ENCODE peak calls at places on chromosome 2, in seven cellular contexts. K is GM23248, N is Karpas-422, V is RWPE2, I is fibroblast of lung, P is endothelial cell of umbilical vein, B is IMR-90. Q is an unnamed sample.

GRCh38 chr2:237482485-237482884 is 4.6 kb upstream of the MLPH start:
- DNase-seq in N (no peak), B (no peak), I (peak), P (no peak), K (peak), V (no peak), Q (no peak)

GRCh38 chr2:110679865-110680264 is 2.0 kb upstream of the BUB1 start:
- DNase-seq in V (no peak), P (no peak), I (no peak), K (no peak), B (no peak), N (no peak), Q (no peak)

GRCh38 chr2:170013802-170014551 is 164.0 kb upstream of the MYO3B start:
- DNase-seq in K (no peak), N (no peak), B (peak), V (no peak), I (no peak), P (peak), Q (no peak)

GRCh38 chr2:67604360-67604759 is 207.2 kb downstream of the ETAA1 start:
- DNase-seq in I (no peak), P (no peak), K (peak), V (no peak), B (peak), N (no peak), Q (no peak)

GRCh38 chr2:120299561-120299960 is 46.4 kb upstream of the INHBB start:
- DNase-seq in N (no peak), P (no peak), K (no peak), B (peak), V (no peak), I (no peak), Q (no peak)

GRCh38 chr2:226984461-226985226 is 148.8 kb downstream of the RHBDD1 start:
- DNase-seq in I (no peak), B (no peak), K (no peak), V (no peak), P (no peak), N (peak), Q (peak)

GRCh38 chr2:52341732-52342131 is 1309.8 kb upstream of the NRXN1 start:
- DNase-seq in P (no peak), I (no peak), N (no peak), V (no peak), B (no peak), K (no peak), Q (no peak)

GRCh38 chr2:128635361-128635900 is 316.8 kb upstream of the HS6ST1 start:
- DNase-seq in I (no peak), N (no peak), P (no peak), V (no peak), K (peak), B (no peak), Q (no peak)

GRCh38 chr2:127105656-127106456 is 1.1 kb downstream of the BIN1 start:
- DNase-seq in K (peak), B (peak), V (peak), P (peak), I (peak), N (no peak), Q (no peak)

GRCh38 chr2:85504434-85505261 is 34.3 kb upstream of the MAT2A start:
- DNase-seq in I (peak), P (peak), N (no peak), V (peak), B (peak), K (peak), Q (no peak)

GRCh38 chr2:177265386-177265690 is 811 bp upstream of the NFE2L2 start:
- DNase-seq in K (peak), I (peak), B (peak), N (no peak), V (no peak), P (peak), Q (peak)

GRCh38 chr2:165969227-165969626 is 15.7 kb upstream of the TTC21B start:
- DNase-seq in I (peak), B (no peak), P (peak), V (no peak), N (no peak), K (peak), Q (no peak)

GRCh38 chr2:242019344-242019743 is 149.8 kb downstream of the RTP5 start:
- DNase-seq in N (no peak), P (no peak), B (no peak), V (no peak), I (no peak), K (no peak), Q (no peak)

GRCh38 chr2:221444106-221444505 is 128.0 kb downstream of the EPHA4 start:
- DNase-seq in N (no peak), P (peak), V (no peak), B (peak), K (peak), I (peak), Q (no peak)

GRCh38 chr2:228841877-228842276 is 429.2 kb downstream of the PID1 start:
- DNase-seq in I (peak), B (no peak), V (no peak), P (no peak), N (no peak), K (no peak), Q (no peak)

GRCh38 chr2:16153754-16154035 is 213.3 kb downstream of the MYCN start:
- DNase-seq in B (no peak), K (no peak), P (no peak), V (no peak), N (no peak), I (no peak), Q (no peak)

GRCh38 chr2:60392014-60392391 is 161.5 kb downstream of the BCL11A start:
- DNase-seq in V (no peak), N (no peak), I (no peak), K (no peak), P (no peak), B (no peak), Q (no peak)

GRCh38 chr2:85548608-85548900 is 9.6 kb downstream of the MAT2A start:
- DNase-seq in B (no peak), I (no peak), V (no peak), N (no peak), P (no peak), K (peak), Q (no peak)

GRCh38 chr2:237700583-237701032 is 73.2 kb downstream of the LRRFIP1 start:
- DNase-seq in V (no peak), K (peak), P (peak), B (peak), N (no peak), I (peak), Q (peak)

GRCh38 chr2:25165992-25166618 is 2.3 kb downstream of the POMC start:
- DNase-seq in P (no peak), N (peak), I (no peak), B (no peak), K (no peak), V (no peak), Q (peak)

GRCh38 chr2:144553379-144553778 is 33.5 kb upstream of the ZEB2 start:
- DNase-seq in B (peak), P (peak), V (no peak), N (no peak), K (peak), I (peak), Q (no peak)

GRCh38 chr2:47043142-47043890 is 111.8 kb downstream of the STPG4 start:
- DNase-seq in I (peak), K (peak), B (peak), N (no peak), V (peak), P (peak), Q (no peak)

GRCh38 chr2:226227341-226227740 is 572.3 kb downstream of the IRS1 start:
- DNase-seq in P (no peak), K (no peak), V (no peak), I (no peak), N (no peak), B (peak), Q (no peak)

GRCh38 chr2:54041135-54041534 is 70.3 kb upstream of the PSME4 start:
- DNase-seq in N (no peak), I (no peak), K (peak), P (no peak), V (no peak), B (no peak), Q (no peak)

GRCh38 chr2:24080721-24081120 is 3.9 kb downstream of the TP53I3 start:
- DNase-seq in B (peak), N (no peak), I (no peak), V (no peak), K (no peak), P (no peak), Q (no peak)

GRCh38 chr2:150767924-150768801 is 280.7 kb upstream of the RND3 start:
- DNase-seq in V (no peak), I (peak), B (no peak), K (no peak), N (no peak), P (no peak), Q (no peak)

GRCh38 chr2:9142551-9143263 is 63.9 kb upstream of the ASAP2 start:
- DNase-seq in V (peak), N (peak), I (peak), B (peak), K (peak), P (peak), Q (peak)

GRCh38 chr2:204575463-204575862 is 30.2 kb downstream of the PARD3B start:
- DNase-seq in V (no peak), K (no peak), I (no peak), B (no peak), N (no peak), P (no peak), Q (no peak)

GRCh38 chr2:74516070-74516633 is 1.9 kb downstream of the TLX2 start:
- DNase-seq in P (peak), K (peak), V (peak), B (peak), I (no peak), N (no peak), Q (peak)

GRCh38 chr2:164896634-164897033 is 55.0 kb upstream of the COBLL1 start:
- DNase-seq in K (peak), P (peak), B (peak), V (no peak), N (no peak), I (peak), Q (no peak)

GRCh38 chr2:174072069-174072468 is 106.9 kb upstream of the SP3 start:
- DNase-seq in I (no peak), B (no peak), P (no peak), K (no peak), V (no peak), N (no peak), Q (no peak)

GRCh38 chr2:23602113-23602512 is 217.1 kb downstream of the KLHL29 start:
- DNase-seq in V (no peak), N (no peak), I (peak), B (peak), K (peak), P (no peak), Q (no peak)

GRCh38 chr2:27990030-27990590 is 99.6 kb downstream of the BABAM2 start:
- DNase-seq in K (no peak), I (no peak), N (no peak), V (no peak), P (peak), B (peak), Q (no peak)

GRCh38 chr2:72001937-72002690 is 145.5 kb downstream of the CYP26B1 start:
- DNase-seq in B (no peak), V (no peak), I (no peak), P (no peak), K (no peak), N (no peak), Q (no peak)

GRCh38 chr2:42047488-42048317 is at the start of gene PKDCC:
- DNase-seq in N (no peak), K (peak), V (no peak), B (peak), I (peak), P (peak), Q (peak)

GRCh38 chr2:42048318-42049251 is 764 bp downstream of the PKDCC start:
- DNase-seq in B (peak), K (peak), N (no peak), V (no peak), P (peak), I (peak), Q (no peak)

GRCh38 chr2:42045389-42045788 is 2.4 kb upstream of the PKDCC start:
- DNase-seq in K (no peak), I (no peak), V (no peak), P (no peak), N (no peak), B (no peak), Q (no peak)

GRCh38 chr2:42045956-42046748 is 1.7 kb upstream of the PKDCC start:
- DNase-seq in N (no peak), K (no peak), B (no peak), P (no peak), I (peak), V (no peak), Q (no peak)

DNA sequence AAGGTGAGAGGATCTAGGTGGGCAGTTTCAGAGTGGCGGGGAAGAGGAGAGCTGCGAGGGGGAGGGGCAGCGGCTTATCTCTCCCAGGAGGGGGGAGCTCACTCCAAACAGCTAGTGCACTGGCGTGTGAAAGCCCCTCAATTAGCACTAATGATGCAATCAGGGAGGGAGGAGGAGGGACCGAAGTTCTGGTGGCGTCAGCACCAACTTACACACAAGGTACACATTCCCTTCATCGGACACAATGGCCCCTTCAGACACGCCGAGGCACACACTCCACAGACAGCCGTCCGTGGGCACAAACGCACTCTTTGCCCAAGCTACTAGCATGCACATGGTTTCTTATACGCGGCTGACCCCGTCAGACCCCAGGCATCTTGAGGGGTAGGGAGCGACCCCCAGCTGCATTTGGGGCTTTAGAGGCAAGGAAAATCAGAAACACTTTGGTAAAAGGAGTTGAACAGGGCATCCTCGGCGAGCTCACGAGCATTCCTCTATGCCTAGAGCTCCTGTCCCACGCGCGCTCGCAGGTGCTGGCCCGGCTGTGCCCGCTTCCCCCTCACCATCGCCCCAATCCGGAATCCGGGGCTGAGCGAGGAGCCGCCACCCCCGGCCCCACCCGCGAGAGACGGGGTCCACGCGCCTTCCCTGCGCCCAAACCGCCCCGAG is 868 bp upstream of the PKDCC start:
- DNase-seq in P (peak), B (no peak), N (no peak), K (peak), I (peak), V (no peak), Q (no peak)
- H3K4me3 ChIP-seq in P (peak), B (peak), N (no peak), K (peak), I (peak), V (no peak), Q (no peak)

DNA sequence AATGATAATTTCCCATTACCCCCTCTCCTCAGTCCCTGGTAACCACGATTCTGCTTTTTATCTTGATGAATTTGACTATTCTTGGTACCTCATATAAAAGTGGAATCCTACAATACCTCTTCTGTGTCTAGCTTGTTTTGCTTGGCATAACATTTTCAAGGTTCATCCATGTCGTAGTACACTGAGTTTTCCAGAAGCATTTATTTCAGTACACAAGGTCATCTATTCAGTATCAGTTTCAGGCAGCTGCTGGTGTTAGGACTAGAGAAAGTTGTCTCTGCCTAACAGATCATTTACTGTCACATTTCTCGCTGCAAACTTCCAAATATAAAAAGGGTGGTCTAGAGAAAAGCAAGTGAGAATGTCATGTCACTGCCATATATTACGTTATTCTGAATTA is 35.8 kb downstream of the CDK15 start:
- DNase-seq in P (no peak), B (no peak), V (no peak), N (no peak), K (no peak), I (no peak), Q (no peak)
- H3K27ac ChIP-seq in P (no peak), B (no peak), V (no peak), N (no peak), K (no peak), I (no peak), Q (no peak)

GRCh38 chr2:37472959-37473358 is 128.5 kb downstream of the QPCT start:
- DNase-seq in V (no peak), N (no peak), P (peak), K (peak), I (peak), B (peak), Q (no peak)
- H3K4me3 ChIP-seq in V (no peak), N (no peak), P (no peak), K (no peak), I (no peak), B (no peak), Q (no peak)

GRCh38 chr2:33134764-33135560 is 188.2 kb downstream of the LTBP1 start:
- DNase-seq in P (peak), N (no peak), V (no peak), B (no peak), K (peak), I (no peak), Q (no peak)

GRCh38 chr2:33135645-33136044 is 188.9 kb downstream of the LTBP1 start:
- DNase-seq in I (peak), P (no peak), V (no peak), K (peak), B (peak), N (no peak), Q (no peak)

GRCh38 chr2:33136056-33136455 is 189.3 kb downstream of the LTBP1 start:
- DNase-seq in K (peak), P (peak), N (no peak), B (peak), V (no peak), I (peak), Q (no peak)

GRCh38 chr2:33136570-33136969 is 189.8 kb downstream of the LTBP1 start:
- DNase-seq in N (no peak), I (peak), P (peak), V (no peak), K (no peak), B (peak), Q (no peak)

DNA sequence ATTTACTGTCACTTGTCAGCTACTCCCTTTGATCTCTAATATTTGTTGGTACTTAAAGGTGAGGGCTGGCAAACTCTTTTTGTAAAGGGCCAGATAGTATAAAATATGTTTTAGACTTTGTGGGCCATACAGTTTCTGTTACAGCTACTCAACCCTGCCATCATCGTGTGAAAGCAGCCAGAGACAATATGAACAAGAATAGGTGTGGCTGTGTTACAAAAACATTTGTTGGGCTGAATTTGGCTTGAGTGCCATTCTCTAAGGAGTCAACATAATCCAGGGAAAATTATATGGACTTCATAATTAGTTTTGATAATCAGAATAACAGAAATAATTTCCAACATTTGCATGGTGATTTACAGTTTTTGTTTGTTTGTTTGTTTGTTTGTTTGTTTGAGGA is 190.6 kb downstream of the LTBP1 start:
- DNase-seq in B (no peak), K (peak), P (no peak), N (no peak), I (peak), V (no peak), Q (no peak)
- H3K27ac ChIP-seq in B (peak), K (peak), P (no peak), N (no peak), I (no peak), V (no peak), Q (no peak)

DNA sequence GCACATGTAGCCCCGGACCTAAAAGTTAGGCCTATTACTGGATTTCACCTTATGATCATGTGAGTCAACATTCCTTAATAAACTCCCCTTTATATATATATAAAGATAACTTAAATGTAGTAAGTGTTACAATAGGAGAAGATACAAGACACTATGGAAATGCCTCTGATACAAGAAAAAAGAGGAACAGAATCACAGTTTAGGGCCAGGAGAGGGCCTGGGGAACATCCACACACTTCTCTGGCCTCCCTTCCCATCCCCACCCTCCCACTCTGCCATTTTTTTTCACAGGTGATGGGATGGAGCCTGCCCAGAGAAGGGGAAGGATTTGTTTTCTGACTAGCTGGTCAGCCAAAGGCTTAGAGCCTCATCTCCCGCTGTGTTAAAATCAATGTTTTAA is 6.4 kb downstream of the CDC42EP3 start:
- DNase-seq in P (no peak), V (no peak), K (no peak), B (no peak), I (no peak), N (no peak), Q (no peak)
- H3K4me3 ChIP-seq in P (no peak), V (no peak), K (peak), B (no peak), I (no peak), N (no peak), Q (peak)

GRCh38 chr2:119230219-119230618 is 6.6 kb downstream of the STEAP3 start:
- DNase-seq in P (no peak), I (no peak), N (no peak), K (no peak), V (no peak), B (no peak), Q (no peak)

GRCh38 chr2:119230630-119231185 is 7.1 kb downstream of the STEAP3 start:
- DNase-seq in B (peak), V (no peak), N (no peak), K (peak), I (peak), P (no peak), Q (no peak)

GRCh38 chr2:119228136-119228535 is 4.5 kb downstream of the STEAP3 start:
- DNase-seq in K (no peak), I (no peak), N (no peak), V (no peak), B (no peak), P (no peak), Q (no peak)

GRCh38 chr2:119228964-119229363 is 5.3 kb downstream of the STEAP3 start:
- DNase-seq in N (no peak), B (no peak), V (no peak), P (no peak), I (no peak), K (no peak), Q (no peak)

DNA sequence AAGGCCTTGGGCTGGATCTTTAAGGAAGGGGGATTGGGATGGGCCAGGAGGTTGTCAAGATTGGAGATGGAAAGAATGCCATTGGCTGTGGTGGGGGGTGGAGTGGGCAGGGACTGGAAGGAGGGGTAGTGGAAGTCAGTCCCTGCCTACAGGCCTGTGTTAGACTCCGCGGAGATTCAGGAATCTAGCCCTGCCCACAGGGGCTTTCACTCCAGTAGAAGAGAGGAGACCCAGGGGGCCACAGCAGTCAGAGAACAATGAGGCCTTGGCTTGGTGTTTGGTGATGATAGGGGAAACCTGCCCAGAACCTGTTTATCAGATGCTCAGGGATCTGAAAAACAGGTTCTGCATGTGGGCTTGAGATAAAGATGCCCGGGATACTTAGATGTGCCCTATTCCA is 6.1 kb downstream of the STEAP3 start:
- DNase-seq in N (no peak), K (no peak), V (no peak), P (no peak), B (no peak), I (no peak), Q (no peak)
- H3K27ac ChIP-seq in N (no peak), K (no peak), V (no peak), P (no peak), B (no peak), I (peak), Q (no peak)

Q was measured in CD4-positive, CD25-positive, alpha-beta regulatory T cell.